ENCODE peak calls at places on chromosomes 2 and 18, in ten cellular contexts. C is hepatocyte, G is H1, P is fibroblast of lung, X is neuronal stem cell, F is HCT116, T is IMR-90, D is neural progenitor cell, M is MM.1S, I is mammary epithelial cell. V is an unnamed sample.

GRCh38 chr2:72143441-72144356 is 4.0 kb downstream of the CYP26B1 start:
- DNase-seq in C (no peak), G (peak), P (no peak), X (no peak), F (no peak), T (no peak), D (peak), M (no peak), I (no peak), V (peak)

GRCh38 chr2:228048838-228049490 is 132.5 kb downstream of the SPHKAP start:
- DNase-seq in C (peak), G (no peak), P (peak), X (peak), F (peak), T (peak), D (peak), M (peak), I (peak), V (peak)

GRCh38 chr2:112140899-112141622 is 2.9 kb downstream of the FBLN7 start:
- DNase-seq in C (no peak), G (no peak), P (no peak), X (no peak), F (no peak), T (no peak), D (no peak), M (no peak), I (no peak), V (no peak)

GRCh38 chr2:37192551-37192950 is 3.7 kb upstream of the CEBPZOS start:
- DNase-seq in C (no peak), G (no peak), P (no peak), X (no peak), F (no peak), T (no peak), D (peak), M (no peak), I (no peak), V (no peak)

GRCh38 chr2:212894026-212894425 is 257.4 kb downstream of the IKZF2 start:
- DNase-seq in C (no peak), G (no peak), P (no peak), X (no peak), F (no peak), T (no peak), D (no peak), M (no peak), I (no peak), V (no peak)

GRCh38 chr2:229873123-229873581 is 48.7 kb downstream of the TRIP12 start:
- DNase-seq in C (no peak), G (no peak), P (no peak), X (no peak), F (no peak), T (no peak), D (no peak), M (no peak), I (no peak), V (no peak)

GRCh38 chr2:224952942-224953657 is 89.2 kb downstream of the DOCK10 start:
- DNase-seq in C (no peak), G (no peak), P (no peak), X (no peak), F (no peak), T (no peak), D (no peak), M (peak), I (no peak), V (no peak)

GRCh38 chr18:58639751-58640427 is 11.0 kb upstream of the ALPK2 start:
- DNase-seq in C (no peak), G (no peak), P (peak), X (no peak), F (no peak), T (peak), D (no peak), M (peak), I (peak), V (peak)

GRCh38 chr2:149492923-149493322 is 94.7 kb downstream of the MMADHC start:
- DNase-seq in C (no peak), G (no peak), P (no peak), X (no peak), F (no peak), T (no peak), D (no peak), M (no peak), I (no peak), V (no peak)

GRCh38 chr18:42412281-42412680 is 457.2 kb downstream of the PIK3C3 start:
- DNase-seq in C (no peak), G (no peak), P (peak), X (no peak), F (no peak), T (no peak), D (no peak), M (no peak), I (no peak), V (no peak)

GRCh38 chr2:85152895-85153294 is 19.7 kb downstream of the TCF7L1 start:
- DNase-seq in C (no peak), G (no peak), P (no peak), X (no peak), F (no peak), T (no peak), D (no peak), M (no peak), I (no peak), V (no peak)

GRCh38 chr2:43464546-43464945 is 131.3 kb downstream of the THADA start:
- DNase-seq in C (peak), G (no peak), P (no peak), X (no peak), F (no peak), T (peak), D (no peak), M (no peak), I (peak), V (peak)

GRCh38 chr2:25063876-25064660 is 22.2 kb downstream of the EFR3B start:
- DNase-seq in C (no peak), G (no peak), P (peak), X (no peak), F (no peak), T (no peak), D (no peak), M (no peak), I (no peak), V (peak)

GRCh38 chr18:77080283-77080682 is 52.3 kb downstream of the MBP start:
- DNase-seq in C (no peak), G (no peak), P (no peak), X (no peak), F (no peak), T (no peak), D (no peak), M (peak), I (no peak), V (no peak)

GRCh38 chr2:43039376-43040080 is 186.9 kb downstream of the ZFP36L2 start:
- DNase-seq in C (no peak), G (no peak), P (no peak), X (no peak), F (no peak), T (no peak), D (no peak), M (no peak), I (peak), V (no peak)

GRCh38 chr18:47549141-47549540 is 297.7 kb upstream of the SKOR2 start:
- DNase-seq in C (no peak), G (no peak), P (no peak), X (no peak), F (no peak), T (no peak), D (no peak), M (no peak), I (no peak), V (no peak)

GRCh38 chr2:102796337-102796736 is 34.5 kb downstream of the TMEM182 start:
- DNase-seq in C (no peak), G (no peak), P (no peak), X (no peak), F (no peak), T (no peak), D (no peak), M (no peak), I (no peak), V (no peak)

GRCh38 chr2:200763422-200763821 is 48.3 kb upstream of the BZW1 start:
- DNase-seq in C (no peak), G (no peak), P (peak), X (no peak), F (no peak), T (peak), D (no peak), M (no peak), I (no peak), V (no peak)

GRCh38 chr18:21110667-21111350 is 804 bp downstream of the ROCK1 start:
- DNase-seq in C (peak), G (peak), P (peak), X (peak), F (no peak), T (peak), D (no peak), M (peak), I (peak), V (peak)

GRCh38 chr2:55776479-55776878 is 82.8 kb upstream of the PNPT1 start:
- DNase-seq in C (no peak), G (no peak), P (no peak), X (no peak), F (no peak), T (no peak), D (no peak), M (no peak), I (peak), V (no peak)

GRCh38 chr2:137302957-137303356 is 537.6 kb downstream of the THSD7B start:
- DNase-seq in C (no peak), G (no peak), P (no peak), X (no peak), F (no peak), T (no peak), D (no peak), M (no peak), I (no peak), V (no peak)

GRCh38 chr18:7070466-7070865 is 47.1 kb downstream of the LAMA1 start:
- DNase-seq in C (no peak), G (no peak), P (no peak), X (no peak), F (no peak), T (no peak), D (no peak), M (no peak), I (no peak), V (no peak)

GRCh38 chr2:102116675-102117471 is 25.7 kb upstream of the IL1R1 start:
- DNase-seq in C (no peak), G (no peak), P (peak), X (no peak), F (no peak), T (peak), D (no peak), M (no peak), I (no peak), V (no peak)

GRCh38 chr2:7182525-7182924 is 265.3 kb downstream of the RNF144A start:
- DNase-seq in C (no peak), G (no peak), P (no peak), X (no peak), F (no peak), T (no peak), D (no peak), M (no peak), I (no peak), V (no peak)

GRCh38 chr2:43075906-43076585 is 150.4 kb downstream of the ZFP36L2 start:
- DNase-seq in C (no peak), G (no peak), P (peak), X (no peak), F (no peak), T (peak), D (no peak), M (no peak), I (peak), V (peak)

GRCh38 chr2:228094377-228094921 is 87.0 kb downstream of the SPHKAP start:
- DNase-seq in C (no peak), G (no peak), P (peak), X (no peak), F (no peak), T (no peak), D (no peak), M (no peak), I (no peak), V (peak)

GRCh38 chr18:55264108-55264507 is 304.8 kb upstream of the CCDC68 start:
- DNase-seq in C (no peak), G (no peak), P (peak), X (peak), F (no peak), T (peak), D (peak), M (peak), I (peak), V (no peak)

DNA sequence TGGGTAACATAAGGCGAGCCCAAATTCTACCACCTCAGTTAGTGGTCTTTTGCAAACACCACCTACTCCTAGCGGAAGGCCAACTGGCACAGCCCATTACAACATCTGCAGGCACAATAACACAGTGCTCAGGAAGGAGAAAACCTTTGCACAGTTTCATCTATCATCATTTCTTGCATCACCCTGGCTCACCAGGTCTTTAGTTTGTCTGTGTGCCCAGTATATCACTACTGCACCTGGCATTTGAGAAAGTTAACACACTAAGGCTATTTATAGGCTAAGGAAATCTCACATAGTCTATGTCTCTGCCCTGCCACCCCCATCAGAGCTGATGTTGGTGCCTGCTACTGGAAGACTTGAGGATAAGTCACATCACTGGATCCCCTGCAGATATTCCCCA is 484.0 kb downstream of the SATB2 start:
- DNase-seq in C (no peak), G (no peak), P (no peak), X (no peak), F (no peak), T (no peak), D (no peak), M (peak), I (no peak), V (no peak)
- H3K27ac ChIP-seq in C (no peak), G (no peak), P (no peak), X (no peak), F (no peak), T (no peak), D (no peak), M (peak), I (no peak), V (no peak)

GRCh38 chr2:115303-115702 is 69.0 kb upstream of the FAM110C start:
- DNase-seq in C (peak), G (no peak), P (no peak), X (no peak), F (peak), T (no peak), D (no peak), M (no peak), I (peak), V (no peak)

GRCh38 chr2:116953-117352 is 70.6 kb upstream of the FAM110C start:
- DNase-seq in C (no peak), G (no peak), P (no peak), X (no peak), F (no peak), T (no peak), D (no peak), M (no peak), I (no peak), V (no peak)
- H2AFZ ChIP-seq in C (no peak), G (no peak), P (no peak), X (no peak), F (no peak), T (no peak), D (no peak), M (no peak), I (no peak), V (no peak)

GRCh38 chr2:172358784-172359556 is 68.4 kb upstream of the ITGA6 start:
- DNase-seq in C (no peak), G (no peak), P (peak), X (no peak), F (no peak), T (no peak), D (no peak), M (no peak), I (no peak), V (peak)
- H3K4me2 ChIP-seq in C (no peak), G (no peak), P (no peak), X (no peak), F (no peak), T (no peak), D (no peak), M (no peak), I (no peak), V (peak)

DNA sequence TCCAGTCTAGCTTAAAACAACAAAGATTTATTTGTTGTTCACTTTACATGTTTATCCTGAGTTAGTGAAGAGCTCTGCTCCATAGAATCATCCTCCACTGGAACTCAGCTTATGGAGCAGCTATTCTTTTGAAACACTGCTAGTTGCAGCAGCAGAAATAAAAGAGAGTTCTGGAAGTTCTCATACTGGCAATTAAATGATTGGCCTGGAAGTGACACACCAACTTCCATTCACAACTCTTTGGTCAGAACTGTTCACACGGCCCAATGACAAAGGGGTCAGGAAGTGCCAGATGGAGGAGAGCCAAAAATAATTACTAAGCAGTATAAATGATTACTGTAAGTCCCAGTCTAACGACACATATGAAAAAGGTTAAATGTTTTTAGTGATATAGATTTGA is 39.1 kb downstream of the FBXO11 start:
- DNase-seq in C (peak), G (no peak), P (peak), X (no peak), F (peak), T (peak), D (no peak), M (no peak), I (peak), V (peak)
- H3K27ac ChIP-seq in C (no peak), G (no peak), P (no peak), X (no peak), F (peak), T (no peak), D (no peak), M (no peak), I (no peak), V (peak)

GRCh38 chr2:117693166-117693565 is 121.3 kb upstream of the DDX18 start:
- DNase-seq in C (no peak), G (no peak), P (no peak), X (no peak), F (no peak), T (no peak), D (no peak), M (no peak), I (no peak), V (no peak)

GRCh38 chr2:117686699-117687098 is 127.8 kb upstream of the DDX18 start:
- DNase-seq in C (no peak), G (no peak), P (no peak), X (no peak), F (no peak), T (no peak), D (no peak), M (peak), I (no peak), V (no peak)

GRCh38 chr2:117693651-117694050 is 120.8 kb upstream of the DDX18 start:
- DNase-seq in C (no peak), G (no peak), P (no peak), X (no peak), F (no peak), T (no peak), D (no peak), M (no peak), I (no peak), V (no peak)

GRCh38 chr2:117691980-117692379 is 122.5 kb upstream of the DDX18 start:
- DNase-seq in C (no peak), G (peak), P (no peak), X (no peak), F (no peak), T (no peak), D (peak), M (no peak), I (no peak), V (no peak)
- H2AFZ ChIP-seq in C (no peak), G (peak), P (no peak), X (peak), F (no peak), T (no peak), D (peak), M (no peak), I (no peak), V (no peak)

GRCh38 chr2:71074893-71075292 is 6.4 kb downstream of the NAGK start:
- DNase-seq in C (no peak), G (no peak), P (no peak), X (no peak), F (no peak), T (no peak), D (no peak), M (no peak), I (no peak), V (no peak)
- H3K4me2 ChIP-seq in C (no peak), G (no peak), P (no peak), X (no peak), F (no peak), T (no peak), D (no peak), M (no peak), I (no peak), V (no peak)

GRCh38 chr2:222878284-222878876 is 17.5 kb downstream of the ACSL3 start:
- DNase-seq in C (no peak), G (no peak), P (no peak), X (no peak), F (no peak), T (no peak), D (no peak), M (no peak), I (no peak), V (no peak)
- H3K27ac ChIP-seq in C (no peak), G (no peak), P (no peak), X (no peak), F (no peak), T (no peak), D (no peak), M (no peak), I (peak), V (no peak)

DNA sequence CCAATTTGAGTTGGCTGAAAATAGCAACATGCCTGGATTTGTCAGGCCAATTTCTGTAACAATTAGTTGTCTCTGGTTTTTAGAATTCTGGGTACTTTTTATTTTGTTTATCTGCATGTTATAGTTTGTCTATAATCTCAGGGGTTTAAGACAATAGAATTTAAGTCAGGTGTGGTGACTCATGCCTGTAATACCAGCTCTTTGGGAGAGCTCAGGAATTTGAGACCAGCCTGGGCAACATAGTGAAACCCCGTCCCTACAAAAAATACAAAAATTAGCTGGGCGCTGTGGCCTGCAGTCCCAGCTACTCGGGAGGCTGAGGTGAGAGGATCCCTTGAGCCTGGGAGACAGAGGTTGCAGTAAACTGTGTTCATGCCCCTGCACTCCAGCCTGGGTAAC is 114.4 kb upstream of the GLS start:
- DNase-seq in C (no peak), G (no peak), P (no peak), X (no peak), F (no peak), T (no peak), D (no peak), M (no peak), I (no peak), V (no peak)
- H2AFZ ChIP-seq in C (no peak), G (peak), P (no peak), X (no peak), F (peak), T (no peak), D (peak), M (no peak), I (peak), V (no peak)

GRCh38 chr2:52775674-52776073 is 991.9 kb upstream of the CHAC2 start:
- DNase-seq in C (no peak), G (no peak), P (peak), X (no peak), F (no peak), T (peak), D (no peak), M (no peak), I (no peak), V (no peak)
- H3K4me2 ChIP-seq in C (no peak), G (no peak), P (no peak), X (no peak), F (no peak), T (no peak), D (no peak), M (no peak), I (no peak), V (no peak)

GRCh38 chr18:50287028-50287440 is 458 bp downstream of the CXXC1 start:
- DNase-seq in C (no peak), G (no peak), P (no peak), X (no peak), F (no peak), T (no peak), D (no peak), M (no peak), I (no peak), V (no peak)
- H3K27ac ChIP-seq in C (no peak), G (peak), P (peak), X (no peak), F (peak), T (peak), D (no peak), M (no peak), I (peak), V (peak)